ENCODE peak calls at places on chromosomes 5 and 9, in seven cellular contexts. O is NCI-H1930; X is T-helper 1 cell; L is stimulated activated naive CD8-positive, alpha-beta T cell treated with anti-CD3 and anti-CD28 coated beads, Interleukin-15, amount 100 ng/mL, for 72 hours; J is HCEC 1CT; T is ELF-1; P is NCI-H1092. Y is an unnamed sample.
A peak's percentile ranks its signal among the peaks of the same experiment; 100 is the strongest.

GRCh38 chr9:23586906-23587305 is 239.1 kb downstream of the ELAVL2 start:
- DNase-seq in O (no peak), X (no peak), L (no peak), J (no peak), T (no peak), P (no peak), Y (no peak)

GRCh38 chr9:27276182-27277030 is 20.5 kb downstream of the EQTN start:
- DNase-seq in O (peak; percentile 62), X (no peak), L (no peak), J (peak; percentile 50), T (peak; percentile 20), P (peak; percentile 43), Y (peak; percentile 57)

GRCh38 chr9:102069969-102070368 is 331.5 kb upstream of the GRIN3A start:
- DNase-seq in O (no peak), X (no peak), L (no peak), J (no peak), T (no peak), P (no peak), Y (no peak)

GRCh38 chr5:11164456-11165286 is 403.6 kb upstream of the DAP start:
- DNase-seq in O (no peak), X (no peak), L (no peak), J (no peak), T (no peak), P (no peak), Y (no peak)

GRCh38 chr9:129740666-129741464 is 12.0 kb downstream of the PTGES start:
- DNase-seq in O (no peak), X (no peak), L (no peak), J (no peak), T (no peak), P (no peak), Y (no peak)

GRCh38 chr9:127495884-127496555 is 44.7 kb downstream of the LRSAM1 start:
- DNase-seq in O (no peak), X (no peak), L (no peak), J (no peak), T (no peak), P (no peak), Y (no peak)

GRCh38 chr9:111287127-111287526 is 42.9 kb downstream of the OR2K2 start:
- DNase-seq in O (no peak), X (no peak), L (no peak), J (peak; percentile 72), T (peak; percentile 79), P (no peak), Y (no peak)

GRCh38 chr9:7844283-7844682 is 44.7 kb upstream of the DMAC1 start:
- DNase-seq in O (peak; percentile 22), X (no peak), L (no peak), J (peak; percentile 6), T (peak; percentile 4), P (no peak), Y (peak; percentile 5)

GRCh38 chr9:89872426-89872912 is 267.7 kb downstream of the GADD45G start:
- DNase-seq in O (no peak), X (no peak), L (no peak), J (no peak), T (no peak), P (no peak), Y (no peak)

GRCh38 chr5:37696190-37697021 is 143.4 kb downstream of the GDNF start:
- DNase-seq in O (no peak), X (no peak), L (no peak), J (peak; percentile 66), T (no peak), P (no peak), Y (no peak)

GRCh38 chr5:98602534-98603112 is 170.8 kb upstream of the RGMB start:
- DNase-seq in O (no peak), X (no peak), L (no peak), J (no peak), T (no peak), P (no peak), Y (no peak)

GRCh38 chr5:176606032-176606431 is 3.9 kb downstream of the GPRIN1 start:
- DNase-seq in O (no peak), X (no peak), L (no peak), J (no peak), T (peak; percentile 58), P (no peak), Y (no peak)